ENCODE peak calls at places on chromosome 1, in five cellular contexts. Y is CD8-positive, alpha-beta memory T cell; A is NT2/D1; U is uterus; L is mesendoderm. P is an unnamed sample.

GRCh38 chr1:235513495-235514366 is 9.5 kb upstream of the B3GALNT2 start:
- DNase-seq in Y (peak; percentile 53), A (peak; percentile 71), U (no peak), L (peak; percentile 82), P (no peak)

GRCh38 chr1:185546029-185546428 is 188.2 kb upstream of the HMCN1 start:
- DNase-seq in Y (no peak), A (no peak), U (no peak), L (no peak), P (no peak)

GRCh38 chr1:204350857-204351573 is 8.7 kb downstream of the PLEKHA6 start:
- DNase-seq in Y (no peak), A (peak; percentile 94), U (peak; percentile 90), L (peak; percentile 96), P (no peak)

GRCh38 chr1:37473431-37474050 is 839 bp upstream of the ZC3H12A start:
- DNase-seq in Y (peak; percentile 52), A (no peak), U (no peak), L (peak; percentile 56), P (peak; percentile 49)

GRCh38 chr1:47934243-47934805 is 62.9 kb downstream of the TRABD2B start:
- DNase-seq in Y (no peak), A (no peak), U (peak; percentile 66), L (peak; percentile 57), P (no peak)

GRCh38 chr1:222736470-222736869 is 532 bp upstream of the FAM177B start:
- DNase-seq in Y (no peak), A (peak; percentile 81), U (no peak), L (peak; percentile 70), P (no peak)

GRCh38 chr1:22326372-22326915 is 125.2 kb upstream of the ZBTB40 start:
- DNase-seq in Y (no peak), A (no peak), U (no peak), L (no peak), P (no peak)

GRCh38 chr1:224434447-224435317 is at the start of gene WDR26:
- DNase-seq in Y (peak; percentile 88), A (peak; percentile 86), U (peak; percentile 66), L (peak; percentile 94), P (peak; percentile 85)

GRCh38 chr1:206004821-206005220 is 1.6 kb upstream of the RAB7B start:
- DNase-seq in Y (no peak), A (no peak), U (no peak), L (no peak), P (no peak)

GRCh38 chr1:206002160-206002559 is 1.0 kb downstream of the RAB7B start:
- DNase-seq in Y (no peak), A (no peak), U (no peak), L (no peak), P (no peak)

GRCh38 chr1:206001476-206001888 is 1.7 kb downstream of the RAB7B start:
- DNase-seq in Y (no peak), A (peak; percentile 70), U (peak; percentile 41), L (peak; percentile 78), P (no peak)

GRCh38 chr1:206004269-206004800 is 1.1 kb upstream of the RAB7B start:
- DNase-seq in Y (no peak), A (no peak), U (no peak), L (no peak), P (no peak)

GRCh38 chr1:206002833-206003532 is at the start of gene RAB7B:
- DNase-seq in Y (no peak), A (no peak), U (peak; percentile 78), L (no peak), P (no peak)
- H3K4me3 ChIP-seq in Y (no peak within 1 kb of the TSS), A (no peak within 1 kb of the TSS), U (peak within 1 kb of the TSS; percentile 21), L (no peak within 1 kb of the TSS), P (no peak within 1 kb of the TSS)

DNA sequence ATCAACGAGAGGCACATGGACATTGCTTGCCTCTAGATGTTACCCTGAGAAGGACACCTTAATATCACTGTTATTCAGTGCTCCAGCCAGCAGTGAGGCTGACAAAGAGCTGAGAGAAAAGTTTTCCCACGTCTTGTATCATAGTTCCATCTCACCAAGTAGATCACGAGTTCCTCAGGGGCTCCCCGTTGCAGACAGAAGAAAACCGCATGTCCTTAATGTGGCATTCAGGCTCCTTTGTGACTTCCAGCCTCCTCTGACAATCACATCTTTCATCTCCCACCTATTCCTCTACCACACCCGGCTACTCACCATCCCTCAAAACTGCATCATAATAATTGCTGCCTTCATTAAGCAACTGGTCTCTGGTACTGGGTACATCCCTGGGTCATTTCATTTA is 75.3 kb downstream of the DMRTA2 start:
- DNase-seq in Y (no peak), A (no peak), U (no peak), L (no peak), P (no peak)
- H3K4me1 ChIP-seq in Y (no peaks in the 10 kb centered on the region), A (no peaks in the 10 kb centered on the region), U (no peaks in the 10 kb centered on the region), L (no peaks in the 10 kb centered on the region), P (no peaks in the 10 kb centered on the region)

GRCh38 chr1:110961902-110962301 is 1.8 kb downstream of the LRIF1 start:
- DNase-seq in Y (no peak), A (no peak), U (no peak), L (no peak), P (no peak)
- H3K4me3 ChIP-seq in Y (peak overlapping the region; percentile 80), A (no peak overlapping the region), U (no peak overlapping the region), L (no peak overlapping the region), P (no peak overlapping the region)

GRCh38 chr1:159947942-159948341 is 2.5 kb upstream of the IGSF9 start:
- DNase-seq in Y (no peak), A (no peak), U (no peak), L (no peak), P (no peak)
- H3K4me1 ChIP-seq in Y (peaks cover 6% of the 10 kb centered on the region), A (no peaks in the 10 kb centered on the region), U (no peaks in the 10 kb centered on the region), L (peaks cover 6% of the 10 kb centered on the region), P (peaks cover 7% of the 10 kb centered on the region)

DNA sequence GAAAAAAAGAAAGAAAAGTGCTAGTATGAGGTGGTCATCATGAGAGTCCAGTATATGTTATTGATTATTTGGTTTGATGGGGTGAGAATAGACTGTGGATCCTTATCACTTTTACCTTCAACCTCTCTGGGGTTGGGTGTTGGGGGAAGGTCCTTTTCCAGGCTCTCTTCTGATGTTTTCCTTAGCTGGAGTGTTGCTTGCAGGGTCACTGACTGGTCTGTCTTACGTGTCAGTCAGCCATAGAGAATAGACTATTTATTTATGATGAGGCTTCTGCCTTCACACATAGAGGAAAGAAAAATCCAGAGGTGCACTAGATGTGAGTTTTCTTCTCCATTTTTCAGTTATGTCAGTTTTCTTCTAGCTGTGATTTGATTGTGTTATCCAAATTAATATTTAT is 36.5 kb downstream of the MAP3K21 start:
- DNase-seq in Y (no peak), A (no peak), U (no peak), L (no peak), P (no peak)
- H3K4me3 ChIP-seq in Y (no peak overlapping the region), A (no peak overlapping the region), U (no peak overlapping the region), L (no peak overlapping the region), P (no peak overlapping the region)

GRCh38 chr1:101526813-101527212 is 290.0 kb downstream of the S1PR1 start:
- DNase-seq in Y (no peak), A (no peak), U (no peak), L (no peak), P (no peak)

GRCh38 chr1:101532392-101532791 is 295.6 kb downstream of the S1PR1 start:
- DNase-seq in Y (no peak), A (no peak), U (no peak), L (no peak), P (no peak)
- H3K4me1 ChIP-seq in Y (no peaks in the 10 kb centered on the region), A (no peaks in the 10 kb centered on the region), U (no peaks in the 10 kb centered on the region), L (no peaks in the 10 kb centered on the region), P (no peaks in the 10 kb centered on the region)

DNA sequence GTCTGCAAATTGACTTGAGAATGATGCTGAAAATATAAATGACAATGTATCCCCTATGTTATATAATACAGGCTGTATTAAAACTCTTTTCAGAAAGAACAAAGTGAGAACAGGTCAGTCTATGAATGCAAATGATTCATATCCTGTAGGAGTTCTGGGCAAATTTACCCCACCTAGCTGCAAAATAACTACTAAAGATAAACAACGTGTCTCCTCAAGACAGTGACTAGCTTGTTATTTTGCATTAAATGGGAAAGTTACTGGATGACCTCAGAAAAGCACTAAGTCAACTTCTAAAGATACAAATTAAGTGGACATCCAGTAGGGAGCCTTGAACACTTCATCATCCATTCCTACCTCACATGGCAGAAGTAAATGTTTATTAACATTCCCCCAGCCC is 11.1 kb downstream of the RNF19B start:
- DNase-seq in Y (no peak), A (no peak), U (no peak), L (no peak), P (no peak)
- H3K4me3 ChIP-seq in Y (no peak overlapping the region), A (no peak overlapping the region), U (no peak overlapping the region), L (no peak overlapping the region), P (no peak overlapping the region)

DNA sequence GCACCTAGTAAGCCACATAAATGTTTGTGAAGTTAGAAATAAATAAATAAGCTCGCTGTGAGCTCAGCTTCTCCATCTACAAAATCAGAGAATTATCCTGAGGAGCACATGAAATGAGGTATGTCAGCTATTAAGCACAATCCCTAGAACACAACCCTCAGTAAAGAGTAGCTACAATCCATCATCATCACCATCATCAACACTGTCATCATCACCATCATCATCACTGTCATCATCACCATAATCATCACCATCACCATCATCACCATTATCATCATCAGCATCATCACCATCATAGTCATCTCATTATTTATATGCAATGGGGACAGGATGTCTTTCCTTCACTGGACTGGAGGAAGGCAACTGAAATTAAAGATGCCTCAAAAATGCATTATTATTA is 189.6 kb downstream of the NPHP4 start:
- DNase-seq in Y (no peak), A (no peak), U (no peak), L (no peak), P (no peak)
- H3K4me1 ChIP-seq in Y (no peaks in the 10 kb centered on the region), A (peaks cover 3% of the 10 kb centered on the region), U (no peaks in the 10 kb centered on the region), L (no peaks in the 10 kb centered on the region), P (no peaks in the 10 kb centered on the region)

GRCh38 chr1:59006932-59007331 is 223.1 kb upstream of the JUN start:
- DNase-seq in Y (no peak), A (no peak), U (no peak), L (no peak), P (no peak)
- H3K4me3 ChIP-seq in Y (no peak overlapping the region), A (no peak overlapping the region), U (no peak overlapping the region), L (no peak overlapping the region), P (no peak overlapping the region)

GRCh38 chr1:9121891-9122409 is 7.0 kb downstream of the GPR157 start:
- DNase-seq in Y (peak; percentile 61), A (no peak), U (no peak), L (no peak), P (peak; percentile 51)

GRCh38 chr1:9127395-9128160 is 1.3 kb downstream of the GPR157 start:
- DNase-seq in Y (no peak), A (no peak), U (no peak), L (no peak), P (no peak)

GRCh38 chr1:9128161-9128519 is 762 bp downstream of the GPR157 start:
- DNase-seq in Y (peak; percentile 16), A (no peak), U (no peak), L (no peak), P (peak; percentile 33)

GRCh38 chr1:9126511-9126910 is 2.4 kb downstream of the GPR157 start:
- DNase-seq in Y (no peak), A (no peak), U (no peak), L (no peak), P (no peak)

DNA sequence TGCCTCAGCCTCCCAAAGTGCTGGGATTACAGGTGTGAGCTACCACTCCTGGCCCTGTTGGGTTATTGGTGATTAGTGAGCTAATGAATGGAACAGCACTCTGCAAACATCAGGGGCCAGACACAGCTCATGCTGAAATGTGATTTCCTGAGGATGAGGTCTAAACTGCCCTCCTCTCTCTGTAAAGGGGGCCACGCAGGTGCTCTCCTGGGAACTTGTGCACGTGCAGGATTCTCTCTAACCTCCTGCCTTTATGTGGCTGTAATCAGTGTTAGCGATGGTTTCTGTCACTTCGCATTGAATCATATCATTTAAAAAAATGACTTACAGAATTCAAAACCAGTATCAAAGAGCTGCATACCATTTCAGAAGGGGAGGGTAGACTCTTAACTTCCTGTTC is 3.6 kb downstream of the GPR157 start:
- DNase-seq in Y (no peak), A (no peak), U (no peak), L (no peak), P (no peak)
- H3K4me1 ChIP-seq in Y (peaks cover 30% of the 10 kb centered on the region), A (no peaks in the 10 kb centered on the region), U (no peaks in the 10 kb centered on the region), L (no peaks in the 10 kb centered on the region), P (peaks cover 14% of the 10 kb centered on the region)